ENCODE peak calls at places on chromosomes 12 and 14, in five cellular contexts. X is IMR-90, T is K562, Z is SK-N-SH, S is HepG2. I is an unnamed sample.

GRCh38 chr12:62841841-62842240 is 93.1 kb downstream of the PPM1H start:
- DNase-seq in Z (no peak), X (no peak), S (no peak), T (no peak), I (no peak)

GRCh38 chr12:9349888-9350885 is 142.0 kb upstream of the PZP start:
- DNase-seq in Z (no peak), S (peak), X (no peak), T (no peak), I (no peak)

GRCh38 chr12:88952543-88952942 is 372.3 kb upstream of the KITLG start:
- DNase-seq in T (no peak), X (peak), S (peak), Z (no peak), I (no peak)

GRCh38 chr14:76376001-76376404 is at the start of gene ESRRB:
- DNase-seq in S (no peak), X (peak), T (no peak), Z (peak), I (no peak)

GRCh38 chr12:50050410-50051280 is 6.8 kb upstream of the ASIC1 start:
- DNase-seq in Z (peak), S (peak), T (peak), X (peak), I (no peak)

GRCh38 chr14:61153914-61154545 is 127.1 kb downstream of the TMEM30B start:
- DNase-seq in T (no peak), S (no peak), X (no peak), Z (no peak), I (no peak)

GRCh38 chr12:112303799-112304198 is 78.4 kb downstream of the HECTD4 start:
- DNase-seq in X (no peak), Z (no peak), S (no peak), T (no peak), I (no peak)

GRCh38 chr12:98221243-98221808 is 294.1 kb upstream of the TMPO start:
- DNase-seq in S (no peak), Z (no peak), T (no peak), X (no peak), I (no peak)

GRCh38 chr12:64389154-64389553 is 1.4 kb downstream of the C12orf56 start:
- DNase-seq in T (no peak), X (no peak), S (no peak), Z (no peak), I (no peak)

GRCh38 chr14:73242274-73242960 is 5.1 kb downstream of the PAPLN start:
- DNase-seq in S (no peak), Z (peak), T (no peak), X (no peak), I (peak)

GRCh38 chr14:52219488-52220084 is 47.9 kb upstream of the PTGDR start:
- DNase-seq in T (no peak), S (no peak), Z (no peak), X (no peak), I (no peak)

GRCh38 chr12:50749459-50749882 is 14.4 kb upstream of the ATF1 start:
- DNase-seq in Z (no peak), X (no peak), T (peak), S (no peak), I (no peak)

GRCh38 chr12:130181211-130181610 is 18.9 kb downstream of the FZD10 start:
- DNase-seq in Z (no peak), S (no peak), X (no peak), T (no peak), I (no peak)

GRCh38 chr12:107352347-107353081 is 259.2 kb upstream of the CRY1 start:
- DNase-seq in S (peak), T (no peak), Z (no peak), X (no peak), I (no peak)

GRCh38 chr14:95156765-95157194 is 549 bp downstream of the DICER1 start:
- DNase-seq in S (peak), T (peak), Z (no peak), X (peak), I (no peak)

GRCh38 chr12:113208041-113208934 is 13.0 kb upstream of the TPCN1 start:
- DNase-seq in S (no peak), X (peak), T (no peak), Z (no peak), I (peak)

GRCh38 chr12:118979763-118980406 is 1.5 kb upstream of the SRRM4 start:
- DNase-seq in X (peak), S (peak), T (peak), Z (peak), I (no peak)

GRCh38 chr14:71362920-71363584 is 455.8 kb downstream of the PCNX1 start:
- DNase-seq in X (peak), S (no peak), Z (no peak), T (no peak), I (peak)

GRCh38 chr12:130775953-130776856 is 60.1 kb upstream of the RIMBP2 start:
- DNase-seq in Z (no peak), X (peak), T (peak), S (peak), I (no peak)

GRCh38 chr14:40447032-40447431 is 1014.8 kb upstream of the FBXO33 start:
- DNase-seq in Z (no peak), T (no peak), S (no peak), X (no peak), I (no peak)

GRCh38 chr12:106906715-106907114 is 49.0 kb upstream of the TMEM263 start:
- DNase-seq in X (no peak), S (no peak), T (no peak), Z (no peak), I (no peak)

GRCh38 chr12:123250471-123251383 is 17.5 kb downstream of the MTRFR start:
- DNase-seq in X (no peak), S (peak), T (no peak), Z (no peak), I (no peak)

GRCh38 chr12:92408072-92408900 is 262.6 kb upstream of the BTG1 start:
- DNase-seq in Z (peak), T (peak), X (no peak), S (peak), I (no peak)

GRCh38 chr14:22630066-22630465 is 14.1 kb downstream of the OR6J1 start:
- DNase-seq in T (no peak), S (no peak), Z (no peak), X (no peak), I (no peak)

GRCh38 chr14:105065280-105066228 is at the start of gene GPR132:
- DNase-seq in Z (no peak), S (no peak), X (no peak), T (peak), I (peak)

GRCh38 chr12:24997970-24998582 is 49.2 kb upstream of the BCAT1 start:
- DNase-seq in X (peak), T (no peak), S (no peak), Z (no peak), I (peak)
- TF ChIP-seq MXI1 in X (no peak), T (no peak), S (no peak), Z (no peak), I (peak)

GRCh38 chr12:122200541-122201175 is 2.9 kb upstream of the B3GNT4 start:
- DNase-seq in T (no peak), Z (peak), X (no peak), S (no peak), I (no peak)
- TF ChIP-seq MXI1 in T (no peak), Z (no peak), X (no peak), S (no peak), I (no peak)

DNA sequence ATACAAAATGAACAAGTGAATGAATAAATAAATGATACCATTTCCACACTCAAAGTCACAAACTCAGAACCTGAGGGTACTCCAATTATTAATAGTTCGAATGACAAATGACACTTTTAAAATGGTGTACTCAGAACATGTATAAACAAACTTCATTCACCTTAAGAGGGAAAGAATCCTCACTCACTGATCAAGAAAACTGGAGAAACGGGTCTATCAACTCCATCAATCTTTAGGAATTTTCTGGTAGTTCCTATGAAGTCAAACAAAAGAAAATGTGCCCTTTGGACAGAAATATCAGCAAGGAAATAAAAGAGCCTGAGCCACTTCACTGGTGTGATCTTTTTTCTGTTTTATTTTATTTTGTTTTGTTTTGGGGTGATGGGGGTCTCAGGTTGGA is 5.2 kb upstream of the NRDE2 start:
- DNase-seq in S (no peak), Z (no peak), X (no peak), T (no peak), I (no peak)
- TF ChIP-seq MXI1 in S (no peak), Z (no peak), X (no peak), T (no peak), I (no peak)

DNA sequence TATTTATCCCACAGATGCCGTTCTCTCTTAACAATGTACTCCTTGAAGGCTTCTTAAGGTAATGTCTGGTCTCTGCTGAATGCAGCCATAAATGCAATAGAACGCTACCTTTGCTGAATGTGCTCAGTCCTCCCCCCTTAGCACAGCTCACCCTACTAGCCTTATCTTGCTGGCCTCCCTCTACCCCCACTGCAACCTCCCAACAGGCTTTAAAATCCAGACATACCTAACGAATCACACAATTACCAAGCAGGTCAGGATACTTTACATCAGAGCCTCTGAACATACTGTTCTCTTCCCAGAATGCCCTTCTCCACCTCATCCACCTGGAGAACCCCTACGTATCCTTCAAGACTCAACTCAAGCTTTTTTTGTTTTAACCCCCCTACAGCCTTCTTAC is 51.0 kb upstream of the CRADD start:
- DNase-seq in S (no peak), X (peak), Z (no peak), T (peak), I (no peak)
- TF ChIP-seq MXI1 in S (no peak), X (no peak), Z (no peak), T (no peak), I (no peak)

DNA sequence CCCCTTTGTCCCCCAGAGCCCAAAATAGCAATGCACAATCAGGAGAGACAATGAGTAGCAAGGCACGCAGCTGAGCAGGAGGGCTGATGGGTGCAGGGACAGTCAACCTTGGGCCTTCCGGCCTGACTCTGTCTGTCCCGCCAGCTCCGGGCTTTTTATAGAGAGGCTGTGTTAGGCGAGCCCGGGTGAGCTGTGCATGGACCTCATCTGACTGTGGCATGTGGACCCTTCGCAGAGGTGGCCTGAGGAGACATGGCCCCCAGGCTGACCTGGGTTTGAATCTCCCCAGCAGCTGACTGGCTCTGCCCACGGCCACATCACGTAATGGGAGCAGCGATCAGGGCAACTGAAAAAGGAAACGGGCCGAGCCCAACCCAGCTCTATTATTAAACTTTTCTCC is 177.9 kb downstream of the TSPAN9 start:
- DNase-seq in S (no peak), Z (no peak), X (no peak), T (no peak), I (no peak)
- TF ChIP-seq MXI1 in S (no peak), Z (no peak), X (no peak), T (no peak), I (no peak)

I was measured in GM12878.